ENCODE peak calls at places on chromosomes 13 and 19, in ten cellular contexts. K is CD8-positive, alpha-beta T cell; V is transverse colon; X is OCI-LY7; F is heart left ventricle; C is aorta; M is colonic mucosa; J is choroid plexus epithelial cell; R is foreskin fibroblast; W is cardiac muscle cell. B is an unnamed sample.

GRCh38 chr13:110448230-110448629 is 113.3 kb downstream of the RAB20 start:
- DNase-seq in M (no peak), C (no peak), X (no peak), V (no peak), J (peak), K (no peak), R (peak), F (no peak), W (peak), B (no peak)

GRCh38 chr19:55452381-55453325 is 8.8 kb downstream of the ISOC2 start:
- DNase-seq in J (peak), V (peak), K (no peak), M (peak), X (peak), C (no peak), F (peak), R (peak), W (peak), B (peak)

GRCh38 chr13:30334663-30335386 is 27.5 kb upstream of the KATNAL1 start:
- DNase-seq in W (peak), F (no peak), C (no peak), V (no peak), J (no peak), M (peak), R (no peak), K (no peak), X (peak), B (peak)

GRCh38 chr13:113607477-113608245 is 23.1 kb downstream of the TFDP1 start:
- DNase-seq in W (no peak), J (no peak), X (no peak), C (no peak), V (no peak), F (no peak), K (no peak), M (no peak), R (no peak), B (no peak)

GRCh38 chr13:109789262-109789661 is 2.9 kb upstream of the IRS2 start:
- DNase-seq in W (no peak), K (no peak), F (no peak), M (no peak), X (no peak), C (no peak), V (no peak), R (no peak), J (no peak), B (no peak)

GRCh38 chr19:46574533-46574932 is 26.6 kb upstream of the CALM3 start:
- DNase-seq in C (no peak), W (no peak), J (peak), K (no peak), M (no peak), X (no peak), R (no peak), V (no peak), F (no peak), B (peak)

GRCh38 chr13:25901460-25902376 is 150.1 kb downstream of the SHISA2 start:
- DNase-seq in V (no peak), K (no peak), C (no peak), R (no peak), W (no peak), F (no peak), J (peak), X (peak), M (no peak), B (peak)

GRCh38 chr19:13143135-13143534 is 7.0 kb downstream of the STX10 start:
- DNase-seq in W (no peak), C (no peak), J (peak), K (no peak), X (no peak), M (no peak), F (no peak), R (peak), V (no peak), B (peak)

GRCh38 chr13:113224486-113224885 is 15.1 kb downstream of the CUL4A start:
- DNase-seq in V (no peak), C (no peak), M (no peak), X (no peak), F (peak), W (peak), R (no peak), J (no peak), K (no peak), B (no peak)

GRCh38 chr19:47094557-47095517 is 18.7 kb downstream of the ZC3H4 start:
- DNase-seq in M (peak), V (peak), W (no peak), X (no peak), F (no peak), J (peak), C (no peak), R (no peak), K (no peak), B (no peak)

GRCh38 chr19:6003976-6004375 is 26.0 kb upstream of the RANBP3 start:
- DNase-seq in K (no peak), J (no peak), V (no peak), M (no peak), F (no peak), R (no peak), C (no peak), X (no peak), W (no peak), B (no peak)

GRCh38 chr19:51531349-51532315 is at the start of gene SIGLEC6:
- DNase-seq in R (no peak), C (peak), X (peak), J (no peak), M (peak), W (no peak), K (no peak), V (peak), F (peak), B (no peak)

GRCh38 chr19:17944301-17944700 is 11.5 kb downstream of the CCDC124 start:
- DNase-seq in K (no peak), V (no peak), C (no peak), W (no peak), R (peak), F (peak), J (peak), X (no peak), M (no peak), B (no peak)

GRCh38 chr13:108777421-108778420 is 148.3 kb downstream of the MYO16 start:
- DNase-seq in V (no peak), M (no peak), K (no peak), F (no peak), C (no peak), X (no peak), R (no peak), W (no peak), J (peak), B (peak)

GRCh38 chr19:2254052-2254872 is 2.0 kb downstream of the JSRP1 start:
- DNase-seq in M (no peak), V (no peak), F (no peak), C (no peak), K (no peak), R (no peak), W (peak), J (peak), X (no peak), B (no peak)

GRCh38 chr19:28633223-28634030 is 579.5 kb downstream of the UQCRFS1 start:
- DNase-seq in F (no peak), R (peak), X (peak), W (peak), M (peak), V (peak), K (no peak), J (peak), C (no peak), B (peak)

GRCh38 chr19:57632987-57633831 is at the start of gene ZNF211:
- DNase-seq in C (peak), K (peak), F (peak), X (peak), R (peak), J (peak), W (peak), V (peak), M (peak), B (peak)

GRCh38 chr19:57642396-57643046 is 9.6 kb downstream of the ZNF211 start:
- DNase-seq in W (no peak), F (no peak), C (no peak), V (no peak), X (no peak), J (no peak), M (no peak), K (no peak), R (no peak), B (no peak)

GRCh38 chr19:57641715-57642234 is 8.8 kb downstream of the ZNF211 start:
- DNase-seq in C (no peak), K (no peak), V (no peak), R (no peak), M (no peak), X (no peak), J (no peak), F (no peak), W (no peak), B (no peak)

GRCh38 chr19:57633832-57634131 is 814 bp downstream of the ZNF211 start:
- DNase-seq in R (no peak), V (no peak), C (no peak), M (no peak), W (no peak), F (no peak), X (no peak), K (no peak), J (no peak), B (no peak)

GRCh38 chr19:57637379-57637778 is 4.4 kb downstream of the ZNF211 start:
- DNase-seq in C (no peak), X (no peak), V (no peak), J (no peak), R (no peak), K (no peak), M (no peak), F (no peak), W (no peak), B (no peak)
- H3K4me3 ChIP-seq in C (no peak), X (no peak), V (no peak), J (no peak), R (no peak), K (no peak), M (no peak), F (no peak), W (no peak), B (no peak)

DNA sequence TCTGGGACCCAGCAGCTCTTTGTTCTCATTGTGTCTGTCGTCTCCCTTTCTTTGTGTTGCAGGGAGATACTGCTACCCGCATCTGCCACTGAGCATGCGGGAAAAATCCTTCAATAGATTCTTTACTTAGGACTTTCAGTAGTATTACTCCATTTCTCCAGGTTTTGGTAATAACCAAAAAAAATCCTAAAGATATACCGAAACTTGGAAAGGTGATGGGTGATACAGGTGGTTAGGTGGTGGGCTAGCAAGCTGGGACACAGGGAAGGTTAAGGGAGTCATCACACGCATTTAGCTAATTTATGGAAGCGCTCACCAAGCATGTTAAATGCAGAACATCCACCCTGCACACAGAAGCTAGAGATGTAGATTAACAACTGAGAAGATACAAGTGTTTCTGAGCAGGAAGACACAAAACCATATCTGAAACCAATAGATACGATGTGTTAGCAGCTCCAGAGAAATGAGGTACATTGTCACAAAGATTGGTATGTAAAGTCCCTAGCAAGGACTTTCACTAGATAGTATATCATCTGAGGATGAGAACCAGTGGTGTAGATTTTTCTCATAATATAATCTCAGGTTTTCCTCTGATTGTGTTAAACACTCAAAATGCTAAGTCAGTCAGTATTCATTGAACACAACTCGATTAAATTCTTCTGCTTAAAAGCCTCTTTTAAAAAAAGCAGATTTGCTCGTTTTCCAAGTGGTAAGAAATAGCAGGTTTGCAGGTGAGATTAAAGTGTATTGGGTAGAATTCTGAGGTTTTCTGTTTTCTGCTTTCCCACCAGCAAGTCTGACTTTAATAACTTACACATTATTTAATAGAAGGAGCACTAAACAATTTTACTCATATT is 1.3 kb upstream of the SLAIN1 start:
- DNase-seq in C (no peak), J (no peak), F (no peak), M (no peak), K (no peak), X (peak), V (no peak), W (peak), R (no peak), B (no peak)
- H3K4me3 ChIP-seq in C (peak), J (no peak), F (peak), M (no peak), K (peak), X (peak), V (no peak), W (peak), R (no peak), B (no peak)

GRCh38 chr19:14347999-14348889 is 33.0 kb upstream of the ADGRE5 start:
- DNase-seq in C (peak), V (peak), K (peak), X (peak), R (peak), M (peak), J (peak), W (peak), F (peak), B (peak)
- H3K4me3 ChIP-seq in C (no peak), V (peak), K (peak), X (peak), R (peak), M (peak), J (peak), W (no peak), F (peak), B (no peak)

DNA sequence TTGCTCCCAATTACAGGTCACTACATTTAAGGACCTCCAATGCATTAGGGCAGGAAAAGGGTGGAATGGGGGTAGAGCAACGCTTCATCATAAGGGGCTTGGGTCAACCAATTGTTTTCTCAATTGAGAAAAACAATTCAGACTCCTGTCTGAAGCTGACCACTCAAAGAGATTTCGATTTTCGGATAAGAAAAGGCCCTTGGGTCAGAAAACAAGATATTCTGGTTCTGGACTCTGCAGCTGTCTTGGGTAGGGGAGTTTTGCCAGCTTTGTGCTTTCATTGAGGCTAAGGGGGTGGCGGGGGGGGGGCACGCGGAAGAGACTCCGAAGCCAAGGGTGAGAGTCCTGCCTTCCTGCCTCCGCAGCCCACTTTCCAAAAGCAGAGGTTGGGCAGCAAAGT is 4.8 kb upstream of the ZNF98 start:
- DNase-seq in V (no peak), K (no peak), F (no peak), R (no peak), C (no peak), J (no peak), X (no peak), W (no peak), M (no peak), B (no peak)
- H3K4me3 ChIP-seq in V (no peak), K (no peak), F (no peak), R (no peak), C (no peak), J (no peak), X (no peak), W (no peak), M (no peak), B (no peak)

DNA sequence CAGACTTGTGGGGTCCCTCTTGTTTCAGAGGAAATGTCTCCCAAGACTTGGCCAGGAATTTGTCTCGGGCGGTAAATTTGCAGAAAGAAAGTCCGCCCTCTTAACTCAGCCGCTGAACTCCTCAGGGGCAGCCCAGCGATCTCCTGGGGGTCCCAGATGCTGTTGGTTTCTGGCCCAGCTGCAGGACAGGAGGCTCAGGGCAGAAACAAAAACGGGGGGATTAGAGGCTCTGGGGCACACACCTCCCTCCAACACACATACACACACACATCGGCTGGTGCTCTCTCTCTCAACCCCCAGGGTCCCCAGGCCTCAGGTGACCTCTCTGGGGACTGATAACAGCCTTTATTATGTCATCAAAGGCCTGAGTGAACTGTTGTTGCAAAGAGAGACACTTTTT is 7.1 kb downstream of the ARHGEF18 start:
- DNase-seq in R (no peak), V (no peak), X (no peak), K (no peak), C (no peak), W (no peak), F (no peak), M (no peak), J (no peak), B (no peak)
- H3K4me3 ChIP-seq in R (no peak), V (peak), X (no peak), K (no peak), C (no peak), W (no peak), F (no peak), M (no peak), J (no peak), B (no peak)

DNA sequence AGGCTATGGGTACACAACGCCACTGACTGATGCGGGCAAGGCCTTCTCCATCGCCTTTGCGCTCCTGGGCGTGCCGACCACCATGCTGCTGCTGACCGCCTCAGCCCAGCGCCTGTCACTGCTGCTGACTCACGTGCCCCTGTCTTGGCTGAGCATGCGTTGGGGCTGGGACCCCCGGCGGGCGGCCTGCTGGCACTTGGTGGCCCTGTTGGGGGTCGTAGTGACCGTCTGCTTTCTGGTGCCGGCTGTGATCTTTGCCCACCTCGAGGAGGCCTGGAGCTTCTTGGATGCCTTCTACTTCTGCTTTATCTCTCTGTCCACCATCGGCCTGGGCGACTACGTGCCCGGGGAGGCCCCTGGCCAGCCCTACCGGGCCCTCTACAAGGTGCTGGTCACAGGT is 6.9 kb downstream of the KCNK6 start:
- DNase-seq in W (no peak), C (no peak), J (no peak), K (no peak), X (no peak), M (no peak), V (no peak), F (no peak), R (no peak), B (no peak)
- H3K4me3 ChIP-seq in W (no peak), C (no peak), J (no peak), K (no peak), X (no peak), M (no peak), V (no peak), F (no peak), R (no peak), B (no peak)

B was measured in SJCRH30.